ENCODE peak calls at places on chromosomes 11 and 22, in four cellular contexts. H is H1, D is IMR-90, X is H9. Z is an unnamed sample.
A peak's percentile ranks its signal among the peaks of the same experiment; 100 is the strongest.

GRCh38 chr11:64438986-64439771 is 80.2 kb downstream of the RPS6KA4 start:
- DNase-seq in D (no peak), X (no peak), H (no peak), Z (peak; percentile 87)

GRCh38 chr11:86741489-86742435 is 58.6 kb upstream of the PRSS23 start:
- DNase-seq in D (peak; percentile 95), X (no peak), H (no peak), Z (no peak)

GRCh38 chr22:39414886-39415285 is 15.3 kb downstream of the TAB1 start:
- DNase-seq in D (no peak), X (no peak), H (no peak), Z (no peak)

GRCh38 chr11:820655-821512 is 2.2 kb downstream of the PNPLA2 start:
- DNase-seq in X (no peak), H (no peak), D (peak; percentile 56), Z (no peak)

GRCh38 chr11:68903288-68903630 is 373 bp downstream of the MRPL21 start:
- DNase-seq in D (no peak), X (no peak), H (no peak), Z (no peak)

GRCh38 chr11:114058871-114059277 is 637 bp upstream of the ZBTB16 start:
- DNase-seq in H (no peak), X (peak; percentile 40), D (no peak), Z (no peak)

GRCh38 chr11:128424271-128424709 is 163.1 kb downstream of the ETS1 start:
- DNase-seq in H (no peak), D (no peak), X (no peak), Z (peak; percentile 32)

GRCh38 chr11:76788661-76789442 is 5.7 kb downstream of the TSKU start:
- DNase-seq in H (no peak), D (no peak), X (no peak), Z (no peak)

GRCh38 chr11:132035228-132035627 is 664.8 kb downstream of the NTM start:
- DNase-seq in D (peak; percentile 50), H (no peak), X (no peak), Z (no peak)

GRCh38 chr22:50698546-50698945 is 25.9 kb downstream of the SHANK3 start:
- DNase-seq in D (no peak), X (no peak), H (no peak), Z (no peak)

DNA sequence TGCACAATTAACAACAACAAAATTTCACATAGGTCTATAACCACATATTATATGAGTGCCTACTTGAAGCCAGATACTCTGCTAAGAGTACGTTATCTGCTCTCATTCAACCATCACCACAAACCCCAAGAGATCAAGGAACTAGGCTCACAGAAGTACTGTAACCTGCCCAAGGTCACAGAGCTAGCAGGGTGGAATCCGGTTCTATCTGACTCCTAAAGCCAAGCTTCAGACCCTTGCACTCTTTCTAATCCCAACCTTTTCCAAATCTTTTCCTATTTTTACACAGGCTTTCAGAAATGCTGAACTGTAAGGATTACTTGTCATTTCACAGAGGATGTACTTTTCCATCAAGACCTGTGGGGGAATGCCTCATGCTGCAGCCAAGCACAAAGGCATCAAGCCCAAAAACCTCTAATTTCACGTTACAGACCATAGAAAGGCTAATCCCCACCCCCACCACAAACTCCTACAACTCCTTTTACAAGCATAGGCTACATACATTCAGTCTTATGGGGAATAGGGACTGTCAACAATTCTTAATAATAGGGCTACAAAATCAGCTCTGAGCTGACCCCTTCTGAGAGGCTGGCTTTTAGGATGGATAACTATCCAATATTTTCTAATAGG is 924 bp downstream of the PRCP start:
- DNase-seq in X (no peak), D (no peak), H (no peak), Z (peak; percentile 28)
- H3K56ac ChIP-seq in X (no peak overlapping the region), D (no peak overlapping the region), H (no peak overlapping the region), Z (peak overlapping the region; percentile 92)

DNA sequence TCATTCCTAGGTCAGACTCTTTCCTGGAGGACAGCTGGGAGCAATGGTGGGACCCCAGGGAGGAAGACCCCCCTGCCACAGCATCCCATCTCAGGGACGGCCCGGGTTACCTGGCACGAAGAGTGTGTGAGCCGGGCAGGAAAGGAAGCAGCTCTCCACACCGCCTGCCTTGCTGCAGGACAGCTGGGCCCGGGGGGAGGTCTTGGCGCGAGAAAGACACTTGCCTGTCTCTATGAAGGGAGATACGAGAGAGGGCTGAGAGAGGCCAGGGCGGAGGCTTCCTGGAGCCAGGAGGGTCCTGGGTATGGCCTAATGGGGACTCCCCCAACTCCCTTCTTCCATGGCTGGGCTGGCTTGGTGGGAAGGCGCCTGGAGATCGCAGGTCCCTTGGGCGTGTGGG is 36.1 kb upstream of the TTLL12 start:
- DNase-seq in X (no peak), H (no peak), D (no peak), Z (no peak)
- H3K9ac ChIP-seq in X (no peak overlapping the region), H (no peak overlapping the region), D (no peak overlapping the region), Z (no peak overlapping the region)

DNA sequence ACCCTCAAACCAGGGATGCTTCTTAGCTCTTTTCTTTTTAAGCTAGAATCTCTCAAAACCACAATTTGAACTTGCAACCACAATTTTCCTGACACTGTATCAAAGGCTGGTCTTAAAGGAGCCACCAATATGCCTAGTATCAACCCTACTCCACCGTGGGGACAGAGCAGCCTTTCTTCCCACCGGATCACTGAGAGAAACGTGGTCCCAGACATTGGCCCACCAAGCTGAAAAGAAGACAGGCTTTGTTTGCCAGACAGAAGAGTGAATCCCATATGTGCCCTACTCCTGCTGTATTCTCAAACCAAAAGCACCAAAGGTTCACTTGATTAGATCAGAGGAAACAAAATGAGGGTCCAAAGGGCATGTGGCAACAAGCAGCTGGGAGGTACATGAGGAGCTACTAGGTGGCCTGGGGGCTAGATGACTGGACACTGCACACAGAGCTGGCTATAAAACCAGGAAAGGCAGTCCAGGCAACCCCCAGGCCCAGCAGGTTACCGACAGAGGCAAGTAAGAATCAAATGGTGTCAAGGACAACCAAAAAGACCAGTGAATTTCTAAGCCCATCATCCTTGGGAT is 3.6 kb upstream of the VWCE start:
- DNase-seq in X (no peak), D (no peak), H (no peak), Z (no peak)
- H3K56ac ChIP-seq in X (no peak overlapping the region), D (no peak overlapping the region), H (no peak overlapping the region), Z (no peak overlapping the region)

DNA sequence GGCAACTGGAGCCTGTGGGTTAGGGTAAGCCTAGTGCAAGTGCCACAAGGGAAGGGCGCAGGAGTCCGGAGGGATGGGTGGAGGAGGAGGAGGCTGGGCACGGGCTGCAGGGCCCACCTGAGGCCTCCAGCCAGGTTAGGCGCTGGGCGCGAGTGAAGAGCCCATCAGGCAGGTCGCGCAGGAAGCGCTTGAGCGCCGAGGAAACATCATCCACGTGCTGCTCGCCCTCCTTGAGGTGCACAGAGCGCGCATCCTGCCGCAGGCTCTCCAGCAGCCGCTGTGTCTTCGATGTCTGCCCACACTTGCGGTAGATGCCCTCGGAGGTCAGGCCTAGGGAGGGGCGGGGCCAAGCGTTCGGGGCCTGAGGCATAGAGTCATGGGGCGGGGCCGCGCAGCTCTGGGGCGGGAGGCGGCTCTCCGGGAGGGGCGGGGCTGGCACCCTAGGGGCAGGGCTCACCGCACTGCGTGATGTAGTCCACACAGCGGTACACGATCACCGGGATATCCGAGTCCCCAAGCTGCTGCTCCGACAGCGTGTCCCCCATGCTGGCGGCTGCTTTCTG is 22.7 kb upstream of the PDE2A start:
- DNase-seq in X (peak; percentile 88), D (no peak), H (no peak), Z (peak; percentile 59)
- H3K9ac ChIP-seq in X (no peak overlapping the region), D (no peak overlapping the region), H (no peak overlapping the region), Z (no peak overlapping the region)

Z was measured in mesendoderm.